ENCODE peak calls at places on chromosome 15, in seven cellular contexts. C is NCI-H460, I is nephron progenitor cell, T is RPMI7951, Y is AG08395, R is C1 segment of cervical spinal cord, L is pancreas. B is an unnamed sample.

GRCh38 chr15:83119968-83120581 is 12.6 kb downstream of the TM6SF1 start:
- DNase-seq in L (no peak), T (no peak), C (no peak), R (no peak), I (no peak), Y (no peak), B (no peak)

GRCh38 chr15:89002281-89002761 is 85.9 kb upstream of the ABHD2 start:
- DNase-seq in R (no peak), L (no peak), Y (peak; percentile 91), I (no peak), T (peak; percentile 99), C (no peak), B (peak; percentile 46)

GRCh38 chr15:39459538-39459937 is 121.3 kb upstream of the THBS1 start:
- DNase-seq in I (no peak), Y (no peak), L (no peak), T (peak; percentile 36), R (no peak), C (no peak), B (no peak)

GRCh38 chr15:31197497-31198414 is 96.2 kb upstream of the TRPM1 start:
- DNase-seq in C (peak; percentile 36), L (no peak), I (peak; percentile 47), Y (peak; percentile 13), R (no peak), T (no peak), B (no peak)

GRCh38 chr15:83318861-83319415 is 34.5 kb upstream of the BNC1 start:
- DNase-seq in I (no peak), Y (no peak), L (no peak), C (no peak), T (no peak), R (no peak), B (no peak)

GRCh38 chr15:63191895-63192603 is 2.6 kb downstream of the RAB8B start:
- DNase-seq in C (no peak), I (no peak), T (no peak), L (no peak), Y (no peak), R (no peak), B (no peak)

GRCh38 chr15:38536201-38536676 is 28.4 kb downstream of the RASGRP1 start:
- DNase-seq in R (peak; percentile 25), T (peak; percentile 48), I (no peak), C (no peak), Y (peak; percentile 80), L (no peak), B (peak; percentile 55)

GRCh38 chr15:63003836-63004610 is 38.5 kb upstream of the TPM1 start:
- DNase-seq in I (no peak), R (no peak), T (peak; percentile 39), L (no peak), C (no peak), Y (peak; percentile 33), B (no peak)

GRCh38 chr15:70857547-70858265 is 3.7 kb upstream of the LARP6 start:
- DNase-seq in R (no peak), T (no peak), Y (no peak), C (no peak), I (no peak), L (no peak), B (peak; percentile 47)

GRCh38 chr15:66729339-66729951 is 27.4 kb downstream of the SMAD6 start:
- DNase-seq in Y (no peak), T (no peak), L (no peak), R (peak; percentile 24), C (no peak), I (peak; percentile 73), B (peak; percentile 64)

GRCh38 chr15:78006567-78007205 is 70.8 kb downstream of the TBC1D2B start:
- DNase-seq in T (no peak), Y (no peak), R (peak; percentile 26), I (no peak), L (peak; percentile 80), C (no peak), B (no peak)